ENCODE peak calls at places on chromosomes 7 and 10, in four cellular contexts. B, Q, K and P are unnamed samples. For H3K36me3 and H3K4me1, the result is how much of the 10 kb centered on the place peaks cover.

GRCh38 chr7:127938588-127938987 is 92.6 kb downstream of the LRRC4 start:
- DNase-seq in B (no peak), Q (no peak), K (no peak), P (no peak)

GRCh38 chr10:119207713-119208552 is 562 bp downstream of the GRK5 start:
- DNase-seq in B (peak), Q (peak), K (no peak), P (no peak)

GRCh38 chr7:77532247-77532646 is 4.8 kb upstream of the PTPN12 start:
- DNase-seq in B (no peak), Q (peak), K (no peak), P (no peak)

GRCh38 chr10:89373916-89374711 is 3.7 kb upstream of the IFIT1B start:
- DNase-seq in B (no peak), Q (peak), K (no peak), P (no peak)

GRCh38 chr10:103241262-103242011 is 4.2 kb upstream of the RPEL1 start:
- DNase-seq in B (no peak), Q (peak), K (peak), P (no peak)

GRCh38 chr10:62779487-62780248 is 24.9 kb upstream of the ADO start:
- DNase-seq in B (no peak), Q (no peak), K (no peak), P (no peak)

GRCh38 chr7:88184848-88185304 is 35.0 kb downstream of the SRI start:
- DNase-seq in B (no peak), Q (no peak), K (no peak), P (no peak)

GRCh38 chr7:81111358-81111757 is 192.5 kb upstream of the SEMA3C start:
- DNase-seq in B (no peak), Q (no peak), K (peak), P (no peak)

GRCh38 chr7:80392229-80393169 is 119.4 kb downstream of the GNAT3 start:
- DNase-seq in B (no peak), Q (peak), K (peak), P (no peak)

GRCh38 chr10:44968101-44968886 is 8.7 kb downstream of the RASSF4 start:
- DNase-seq in B (no peak), Q (no peak), K (no peak), P (no peak)

GRCh38 chr7:2472744-2473143 is 3.5 kb downstream of the GRIFIN start:
- DNase-seq in B (no peak), Q (no peak), K (no peak), P (no peak)

GRCh38 chr10:107653832-107654287 is 489.4 kb upstream of the SORCS1 start:
- DNase-seq in B (no peak), Q (no peak), K (no peak), P (no peak)

GRCh38 chr7:139842414-139843210 is 13.5 kb downstream of the TBXAS1 start:
- DNase-seq in B (no peak), Q (no peak), K (no peak), P (no peak)

GRCh38 chr10:58063854-58064480 is 203.7 kb downstream of the IPMK start:
- DNase-seq in B (no peak), Q (no peak), K (no peak), P (no peak)

GRCh38 chr7:47943676-47944474 is 4.4 kb downstream of the PKD1L1 start:
- DNase-seq in B (no peak), Q (no peak), K (no peak), P (no peak)

GRCh38 chr10:119451305-119451896 is 91.1 kb downstream of the RGS10 start:
- DNase-seq in B (no peak), Q (no peak), K (no peak), P (no peak)

GRCh38 chr10:118072840-118073239 is 26.1 kb upstream of the RAB11FIP2 start:
- DNase-seq in B (no peak), Q (no peak), K (no peak), P (no peak)

GRCh38 chr7:125506331-125506730 is 576.7 kb upstream of the POT1 start:
- DNase-seq in B (no peak), Q (no peak), K (no peak), P (no peak)

GRCh38 chr7:2862831-2863361 is 18.8 kb upstream of the GNA12 start:
- DNase-seq in B (no peak), Q (no peak), K (no peak), P (no peak)

GRCh38 chr10:119517235-119518141 is 25.0 kb downstream of the RGS10 start:
- DNase-seq in B (no peak), Q (no peak), K (no peak), P (no peak)

GRCh38 chr7:101315336-101315735 is 6.3 kb downstream of the IFT22 start:
- DNase-seq in B (peak), Q (peak), K (peak), P (peak)

GRCh38 chr7:52017802-52018679 is 701.4 kb upstream of the COBL start:
- DNase-seq in B (peak), Q (peak), K (no peak), P (peak)

GRCh38 chr10:125165584-125166340 is 5.4 kb upstream of the CTBP2 start:
- DNase-seq in B (no peak), Q (no peak), K (no peak), P (no peak)

GRCh38 chr7:69934475-69934903 is 336.2 kb downstream of the AUTS2 start:
- DNase-seq in B (no peak), Q (no peak), K (no peak), P (no peak)

GRCh38 chr10:96295475-96295874 is 8.8 kb upstream of the DNTT start:
- DNase-seq in B (no peak), Q (no peak), K (no peak), P (no peak)

GRCh38 chr10:78945838-78946237 is 122.9 kb upstream of the ZMIZ1 start:
- DNase-seq in B (no peak), Q (peak), K (no peak), P (no peak)

GRCh38 chr7:37201003-37201875 is 247.4 kb downstream of the ELMO1 start:
- DNase-seq in B (peak), Q (peak), K (peak), P (peak)

DNA sequence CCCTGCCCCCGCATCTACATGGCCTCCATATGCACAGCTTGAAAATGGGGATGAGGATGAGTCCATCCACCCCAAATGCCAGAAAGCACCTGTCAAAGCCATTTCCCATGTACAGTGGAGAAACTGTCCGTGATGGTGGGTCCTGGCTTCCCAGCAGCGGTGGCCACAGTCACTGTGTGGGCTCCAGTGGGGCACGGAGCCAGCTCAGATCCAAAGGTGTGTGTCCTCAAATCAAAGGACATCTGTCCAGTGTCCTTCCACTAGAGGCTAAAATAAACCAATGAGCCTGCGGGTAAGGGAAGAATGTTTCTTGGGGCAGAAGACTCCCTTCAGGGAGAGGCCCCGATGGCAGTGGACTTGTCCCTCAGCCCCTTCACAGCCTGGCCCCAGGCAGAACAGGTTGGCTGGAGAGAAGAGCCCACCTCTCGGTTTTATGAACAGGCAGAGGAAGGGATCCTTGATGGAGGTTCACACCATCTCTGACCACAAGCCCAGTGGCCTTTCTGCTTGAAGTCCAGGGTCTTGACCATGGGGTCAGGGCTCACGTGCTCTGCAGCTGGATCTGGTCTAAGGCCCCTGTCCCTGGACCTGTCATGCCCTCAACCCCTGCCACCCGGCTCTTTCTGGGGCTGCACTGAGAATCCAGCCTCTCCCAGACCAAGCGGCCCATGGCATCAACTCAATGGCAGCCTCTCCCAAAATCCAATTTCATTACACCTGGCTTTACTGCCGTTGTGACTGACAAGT is 106.9 kb downstream of the TCERG1L start:
- DNase-seq in B (peak), Q (no peak), K (no peak), P (no peak)
- TF ChIP-seq ZNF274 in B (no peak), Q (no peak), K (no peak), P (no peak)

GRCh38 chr10:18687195-18687594 is 28.0 kb downstream of the ARL5B start:
- DNase-seq in B (no peak), Q (peak), K (no peak), P (no peak)

GRCh38 chr10:18685555-18685954 is 26.3 kb downstream of the ARL5B start:
- DNase-seq in B (no peak), Q (no peak), K (no peak), P (no peak)

GRCh38 chr10:18687706-18688105 is 28.5 kb downstream of the ARL5B start:
- DNase-seq in B (no peak), Q (no peak), K (no peak), P (no peak)

GRCh38 chr10:18689498-18689897 is 30.3 kb downstream of the ARL5B start:
- DNase-seq in B (no peak), Q (peak), K (no peak), P (no peak)

GRCh38 chr10:18690541-18690940 is 31.3 kb downstream of the ARL5B start:
- DNase-seq in B (no peak), Q (no peak), K (no peak), P (no peak)
- H3K36me3 ChIP-seq in B (under half), Q (under half), K (under half), P (under half)

DNA sequence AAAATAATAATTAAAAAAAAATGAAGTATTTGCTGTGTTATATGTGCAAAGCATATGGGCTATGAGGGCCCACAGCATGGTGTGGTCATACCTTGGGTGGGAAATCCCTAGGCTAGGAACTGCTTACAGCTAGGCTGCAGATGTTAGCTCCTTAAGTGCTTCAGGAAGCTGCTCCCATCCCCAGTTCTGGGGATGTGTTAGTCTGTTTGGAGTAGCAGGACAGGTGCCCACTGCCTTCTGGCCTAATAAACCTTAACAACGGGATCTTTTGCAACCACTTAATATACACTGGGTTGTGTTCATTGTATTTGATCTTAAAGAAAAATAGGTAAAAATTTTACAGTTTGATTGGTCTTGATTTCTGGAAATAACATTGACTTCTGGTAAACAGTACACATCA is 46.3 kb downstream of the HK1 start:
- DNase-seq in B (no peak), Q (no peak), K (no peak), P (no peak)
- H3K4me1 ChIP-seq in B (half or more), Q (under half), K (under half), P (under half)

DNA sequence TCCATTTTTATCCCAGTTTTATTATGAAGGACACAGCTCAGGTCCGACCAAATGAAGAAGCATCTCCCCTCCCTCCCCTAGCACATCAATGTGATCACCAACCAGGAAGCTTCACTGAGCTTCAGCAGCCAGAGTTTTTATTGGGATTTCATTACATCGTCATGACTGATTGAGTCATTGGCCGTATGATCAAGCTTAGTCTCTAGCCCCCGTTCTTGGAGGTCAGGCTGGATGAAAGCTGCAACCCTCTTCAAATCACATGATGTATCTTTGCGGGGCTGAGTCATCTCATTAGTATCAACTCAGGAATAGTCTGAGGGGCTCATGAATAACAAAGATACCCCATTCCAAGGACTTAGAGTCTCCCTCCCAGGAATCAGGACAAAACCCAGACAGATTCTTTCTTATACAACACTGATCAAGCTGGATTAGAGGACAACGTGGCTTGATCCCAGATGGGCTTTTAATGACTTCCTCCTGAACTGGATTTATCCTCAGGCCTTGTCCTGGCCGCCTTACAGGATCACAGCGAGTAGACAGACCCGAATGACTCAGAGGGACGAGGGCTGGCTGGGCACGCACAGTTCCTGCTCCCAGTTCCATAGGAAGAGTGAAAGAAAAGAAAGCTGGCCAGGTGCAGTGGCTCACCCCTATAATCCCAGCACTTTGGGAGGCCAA is 14.5 kb downstream of the LIMK1 start:
- DNase-seq in B (no peak), Q (no peak), K (no peak), P (peak)
- TF ChIP-seq ZNF274 in B (no peak), Q (no peak), K (no peak), P (no peak)